ENCODE peak calls at places on chromosome 5, in five cellular contexts. T, J, V, W and N are unnamed samples.

GRCh38 chr5:128300181-128300580 is 216.6 kb downstream of the SLC12A2 start:
- DNase-seq in W (no peak), T (no peak), J (no peak), V (no peak), N (no peak)

GRCh38 chr5:115193295-115193694 is 23.6 kb upstream of the TRIM36 start:
- DNase-seq in T (no peak), V (no peak), J (no peak), W (no peak), N (no peak)

GRCh38 chr5:134647750-134648424 is 698 bp upstream of the SEC24A start:
- DNase-seq in J (no peak), T (no peak), W (peak), V (no peak), N (peak)

GRCh38 chr5:177473461-177473991 is at the start of gene DBN1:
- DNase-seq in T (no peak), W (peak), J (peak), V (peak), N (no peak)

GRCh38 chr5:36657563-36657995 is 51.2 kb downstream of the SLC1A3 start:
- DNase-seq in V (no peak), J (no peak), W (no peak), T (peak), N (peak)

GRCh38 chr5:35436441-35437057 is 181.1 kb upstream of the SPEF2 start:
- DNase-seq in W (peak), V (peak), T (peak), J (peak), N (no peak)

GRCh38 chr5:116068028-116068632 is 16.7 kb upstream of the COMMD10 start:
- DNase-seq in J (no peak), W (peak), V (peak), T (peak), N (no peak)

GRCh38 chr5:153641183-153641688 is 150.8 kb downstream of the GRIA1 start:
- DNase-seq in V (no peak), T (no peak), W (no peak), J (no peak), N (no peak)

GRCh38 chr5:172441262-172441751 is 13.0 kb downstream of the SH3PXD2B start:
- DNase-seq in J (no peak), V (no peak), W (no peak), T (no peak), N (no peak)

GRCh38 chr5:134819404-134819963 is 26.3 kb upstream of the C5orf24 start:
- DNase-seq in W (no peak), J (no peak), T (no peak), V (no peak), N (no peak)

GRCh38 chr5:28734396-28734795 is 1696.0 kb upstream of the CDH9 start:
- DNase-seq in J (no peak), W (no peak), V (no peak), T (no peak), N (peak)

GRCh38 chr5:175170899-175171298 is 273.1 kb downstream of the DRD1 start:
- DNase-seq in V (no peak), J (no peak), W (no peak), T (no peak), N (no peak)

GRCh38 chr5:119221330-119221729 is 134.5 kb upstream of the TNFAIP8 start:
- DNase-seq in W (no peak), T (no peak), J (no peak), V (no peak), N (no peak)

GRCh38 chr5:129019401-129019908 is 54.2 kb downstream of the SLC27A6 start:
- DNase-seq in J (no peak), W (no peak), T (no peak), V (no peak), N (no peak)

GRCh38 chr5:159850192-159850573 is 66.1 kb upstream of the ADRA1B start:
- DNase-seq in J (no peak), T (no peak), W (no peak), V (no peak), N (peak)

GRCh38 chr5:94397508-94397907 is 220.9 kb downstream of the KIAA0825 start:
- DNase-seq in W (no peak), J (no peak), V (no peak), T (no peak), N (no peak)